ENCODE peak calls at places on chromosomes 1 and 21, in six cellular contexts. F is iPS-NIHi11, M is EH, N is T-helper 2 cell, E is ecto neural progenitor cell, C is anterior cingulate cortex. B is an unnamed sample.

GRCh38 chr21:42407476-42407875 is 3.8 kb downstream of the UBASH3A start:
- DNase-seq in N (no peak), M (no peak), E (no peak), C (no peak), F (no peak), B (no peak)

GRCh38 chr1:226579781-226580323 is 31.3 kb downstream of the STUM start:
- DNase-seq in E (no peak), N (no peak), C (no peak), F (no peak), M (no peak), B (no peak)

GRCh38 chr1:43936470-43937151 is 3.0 kb downstream of the ARTN start:
- DNase-seq in M (peak), N (no peak), F (peak), E (peak), C (no peak), B (no peak)

GRCh38 chr21:44925027-44925755 is 4.5 kb upstream of the ITGB2 start:
- DNase-seq in M (peak), N (peak), C (no peak), F (no peak), E (no peak), B (no peak)

GRCh38 chr1:176705585-176705984 is 242.6 kb downstream of the PAPPA2 start:
- DNase-seq in C (no peak), N (no peak), F (no peak), M (no peak), E (no peak), B (no peak)

GRCh38 chr1:160085686-160086089 is 4.3 kb downstream of the KCNJ9 start:
- DNase-seq in M (peak), N (peak), F (peak), E (peak), C (peak), B (peak)

GRCh38 chr1:59418361-59418760 is 121.5 kb downstream of the FGGY start:
- DNase-seq in C (no peak), M (peak), E (no peak), F (no peak), N (no peak), B (no peak)

GRCh38 chr1:57674803-57675202 is 250.9 kb upstream of the DAB1 start:
- DNase-seq in F (no peak), N (no peak), E (no peak), C (no peak), M (peak), B (no peak)

GRCh38 chr21:44368711-44369446 is 15.5 kb downstream of the TRPM2 start:
- DNase-seq in F (peak), N (no peak), E (peak), M (no peak), C (no peak), B (no peak)

GRCh38 chr1:16441312-16441641 is 753 bp downstream of the NECAP2 start:
- DNase-seq in M (peak), C (no peak), E (no peak), N (no peak), F (no peak), B (no peak)

GRCh38 chr1:176949033-176949662 is 215.4 kb downstream of the ASTN1 start:
- DNase-seq in E (peak), N (no peak), F (peak), M (peak), C (no peak), B (no peak)

GRCh38 chr1:245166471-245166885 is 11.7 kb downstream of the KIF26B start:
- DNase-seq in F (no peak), C (no peak), M (peak), N (no peak), E (no peak), B (no peak)

GRCh38 chr1:226133504-226134123 is 52.9 kb downstream of the ACBD3 start:
- DNase-seq in E (no peak), N (no peak), F (no peak), C (no peak), M (no peak), B (no peak)

GRCh38 chr1:185016880-185017279 is 28.5 kb upstream of the RNF2 start:
- DNase-seq in F (no peak), C (no peak), N (no peak), E (no peak), M (peak), B (no peak)

GRCh38 chr1:171912509-171913185 is 71.3 kb downstream of the DNM3 start:
- DNase-seq in E (no peak), F (no peak), M (no peak), C (no peak), N (no peak), B (no peak)

GRCh38 chr1:47689894-47690293 is 252.1 kb downstream of the FOXD2 start:
- DNase-seq in F (no peak), N (no peak), C (no peak), E (peak), M (no peak), B (no peak)

GRCh38 chr1:163656367-163656766 is 334.6 kb downstream of the NUF2 start:
- DNase-seq in C (no peak), F (no peak), M (no peak), E (no peak), N (no peak), B (no peak)

GRCh38 chr1:97849350-97850339 is 71.2 kb downstream of the DPYD start:
- DNase-seq in F (no peak), M (peak), C (no peak), N (no peak), E (no peak), B (no peak)

GRCh38 chr21:37230632-37231246 is 36.4 kb downstream of the VPS26C start:
- DNase-seq in C (no peak), N (no peak), M (no peak), E (no peak), F (no peak), B (no peak)

GRCh38 chr1:9689971-9690381 is 38.4 kb downstream of the PIK3CD start:
- DNase-seq in M (peak), F (peak), N (no peak), C (no peak), E (peak), B (no peak)